ENCODE peak calls at places on chromosomes 1 and 21, in ten cellular contexts. One of them, this sample, is unnamed.

GRCh38 chr1:56188216-56188615 is 391.1 kb downstream of the PLPP3 start:
- DNase-seq in NCI-H1048: no peak
- DNase-seq in GM12891: no peak
- DNase-seq in M059J: no peak
- DNase-seq in stimulated activated CD4-positive, alpha-beta T cell treated with anti-CD3 and anti-CD28 coated beads, Interleukin-1b, Interleukin-23, amount 100 ng/mL, for 4 hours: no peak
- DNase-seq in HEK293T: no peak
- DNase-seq in body of pancreas: no peak
- DNase-seq in AG09309: no peak
- DNase-seq in fibroblast of lung: no peak
- DNase-seq in NAMALWA: no peak
- DNase-seq in this sample: no peak

GRCh38 chr21:38145104-38145503 is 111.7 kb upstream of the KCNJ15 start:
- DNase-seq in NCI-H1048: no peak
- DNase-seq in NAMALWA: no peak
- DNase-seq in GM12891: no peak
- DNase-seq in HEK293T: no peak
- DNase-seq in AG09309: no peak
- DNase-seq in fibroblast of lung: no peak
- DNase-seq in stimulated activated CD4-positive, alpha-beta T cell treated with anti-CD3 and anti-CD28 coated beads, Interleukin-1b, Interleukin-23, amount 100 ng/mL, for 4 hours: no peak
- DNase-seq in body of pancreas: no peak
- DNase-seq in M059J: no peak
- DNase-seq in this sample: no peak

GRCh38 chr1:209900734-209901133 is 37.3 kb upstream of the SYT14 start:
- DNase-seq in stimulated activated CD4-positive, alpha-beta T cell treated with anti-CD3 and anti-CD28 coated beads, Interleukin-1b, Interleukin-23, amount 100 ng/mL, for 4 hours: no peak
- DNase-seq in M059J: peak
- DNase-seq in NAMALWA: no peak
- DNase-seq in NCI-H1048: no peak
- DNase-seq in body of pancreas: no peak
- DNase-seq in AG09309: peak
- DNase-seq in HEK293T: peak
- DNase-seq in GM12891: no peak
- DNase-seq in fibroblast of lung: peak
- DNase-seq in this sample: peak

GRCh38 chr1:239247299-239247698 is 139.1 kb upstream of the CHRM3 start:
- DNase-seq in AG09309: no peak
- DNase-seq in NCI-H1048: no peak
- DNase-seq in stimulated activated CD4-positive, alpha-beta T cell treated with anti-CD3 and anti-CD28 coated beads, Interleukin-1b, Interleukin-23, amount 100 ng/mL, for 4 hours: no peak
- DNase-seq in HEK293T: no peak
- DNase-seq in fibroblast of lung: peak
- DNase-seq in NAMALWA: no peak
- DNase-seq in M059J: peak
- DNase-seq in GM12891: no peak
- DNase-seq in body of pancreas: no peak
- DNase-seq in this sample: peak

GRCh38 chr1:65059930-65060538 is 88.0 kb upstream of the AK4 start:
- DNase-seq in fibroblast of lung: peak
- DNase-seq in HEK293T: peak
- DNase-seq in NAMALWA: peak
- DNase-seq in stimulated activated CD4-positive, alpha-beta T cell treated with anti-CD3 and anti-CD28 coated beads, Interleukin-1b, Interleukin-23, amount 100 ng/mL, for 4 hours: no peak
- DNase-seq in body of pancreas: no peak
- DNase-seq in AG09309: no peak
- DNase-seq in M059J: peak
- DNase-seq in NCI-H1048: no peak
- DNase-seq in GM12891: no peak
- DNase-seq in this sample: peak

GRCh38 chr21:46055863-46056281 is 42.0 kb upstream of the COL6A2 start:
- DNase-seq in M059J: peak
- DNase-seq in NAMALWA: no peak
- DNase-seq in HEK293T: no peak
- DNase-seq in body of pancreas: no peak
- DNase-seq in NCI-H1048: no peak
- DNase-seq in GM12891: no peak
- DNase-seq in stimulated activated CD4-positive, alpha-beta T cell treated with anti-CD3 and anti-CD28 coated beads, Interleukin-1b, Interleukin-23, amount 100 ng/mL, for 4 hours: no peak
- DNase-seq in AG09309: no peak
- DNase-seq in fibroblast of lung: peak
- DNase-seq in this sample: peak

GRCh38 chr1:25099343-25099951 is 132.9 kb downstream of the SYF2 start:
- DNase-seq in NAMALWA: no peak
- DNase-seq in fibroblast of lung: peak
- DNase-seq in body of pancreas: no peak
- DNase-seq in AG09309: no peak
- DNase-seq in M059J: no peak
- DNase-seq in GM12891: no peak
- DNase-seq in NCI-H1048: no peak
- DNase-seq in stimulated activated CD4-positive, alpha-beta T cell treated with anti-CD3 and anti-CD28 coated beads, Interleukin-1b, Interleukin-23, amount 100 ng/mL, for 4 hours: no peak
- DNase-seq in HEK293T: no peak
- DNase-seq in this sample: no peak

GRCh38 chr1:84782311-84782771 is 92.1 kb upstream of the SSX2IP start:
- DNase-seq in HEK293T: peak
- DNase-seq in stimulated activated CD4-positive, alpha-beta T cell treated with anti-CD3 and anti-CD28 coated beads, Interleukin-1b, Interleukin-23, amount 100 ng/mL, for 4 hours: peak
- DNase-seq in fibroblast of lung: peak
- DNase-seq in AG09309: no peak
- DNase-seq in M059J: peak
- DNase-seq in body of pancreas: peak
- DNase-seq in NCI-H1048: no peak
- DNase-seq in NAMALWA: peak
- DNase-seq in GM12891: peak
- DNase-seq in this sample: peak

GRCh38 chr1:155008015-155008941 is 5.7 kb downstream of the ZBTB7B start:
- DNase-seq in AG09309: no peak
- DNase-seq in stimulated activated CD4-positive, alpha-beta T cell treated with anti-CD3 and anti-CD28 coated beads, Interleukin-1b, Interleukin-23, amount 100 ng/mL, for 4 hours: peak
- DNase-seq in GM12891: no peak
- DNase-seq in body of pancreas: no peak
- DNase-seq in NAMALWA: no peak
- DNase-seq in M059J: no peak
- DNase-seq in HEK293T: no peak
- DNase-seq in fibroblast of lung: no peak
- DNase-seq in NCI-H1048: no peak
- DNase-seq in this sample: no peak

GRCh38 chr1:177424746-177425145 is 254.0 kb downstream of the BRINP2 start:
- DNase-seq in NCI-H1048: no peak
- DNase-seq in AG09309: no peak
- DNase-seq in M059J: no peak
- DNase-seq in HEK293T: no peak
- DNase-seq in GM12891: no peak
- DNase-seq in stimulated activated CD4-positive, alpha-beta T cell treated with anti-CD3 and anti-CD28 coated beads, Interleukin-1b, Interleukin-23, amount 100 ng/mL, for 4 hours: no peak
- DNase-seq in body of pancreas: no peak
- DNase-seq in fibroblast of lung: no peak
- DNase-seq in NAMALWA: no peak
- DNase-seq in this sample: no peak

This sample was measured in fibroblast of villous mesenchyme.